ENCODE peak calls at places on chromosomes 11 and 22, in ten cellular contexts. V, H, D, G, P, J, S, E, L and C are unnamed samples.
A peak's percentile ranks its signal among the peaks of the same experiment; 100 is the strongest.

GRCh38 chr11:78313181-78313788 is 104.3 kb downstream of the GAB2 start:
- DNase-seq in V (no peak), H (peak; percentile 31), D (no peak), G (no peak), P (no peak), J (peak; percentile 79), S (peak; percentile 31), E (no peak), L (peak; percentile 10), C (no peak)

GRCh38 chr11:120929664-120930154 is 94.2 kb upstream of the TBCEL start:
- DNase-seq in V (no peak), H (peak; percentile 80), D (no peak), G (peak; percentile 90), P (no peak), J (peak; percentile 26), S (peak; percentile 36), E (peak; percentile 23), L (peak; percentile 61), C (peak; percentile 42)

GRCh38 chr11:99368579-99368978 is 347.8 kb downstream of the CNTN5 start:
- DNase-seq in V (no peak), H (peak; percentile 5), D (no peak), G (no peak), P (no peak), J (no peak), S (no peak), E (no peak), L (no peak), C (no peak)

GRCh38 chr11:117145393-117145761 is 1.3 kb downstream of the PAFAH1B2 start:
- DNase-seq in V (no peak), H (peak; percentile 19), D (no peak), G (peak; percentile 47), P (no peak), J (peak; percentile 32), S (no peak), E (no peak), L (no peak), C (no peak)

GRCh38 chr11:102564110-102564509 is 33.6 kb upstream of the MMP7 start:
- DNase-seq in V (peak; percentile 10), H (peak; percentile 56), D (no peak), G (no peak), P (no peak), J (peak; percentile 88), S (no peak), E (no peak), L (peak; percentile 74), C (no peak)

GRCh38 chr11:17414992-17415391 is 26.5 kb upstream of the KCNJ11 start:
- DNase-seq in V (no peak), H (no peak), D (peak; percentile 44), G (no peak), P (no peak), J (no peak), S (no peak), E (no peak), L (no peak), C (no peak)

GRCh38 chr11:129023968-129024676 is 81.5 kb upstream of the TP53AIP1 start:
- DNase-seq in V (no peak), H (peak; percentile 75), D (no peak), G (peak; percentile 65), P (peak; percentile 72), J (peak; percentile 5), S (peak; percentile 82), E (no peak), L (peak; percentile 82), C (no peak)

GRCh38 chr11:69874178-69874983 is 55.2 kb upstream of the FGF3 start:
- DNase-seq in V (no peak), H (no peak), D (no peak), G (no peak), P (no peak), J (no peak), S (no peak), E (no peak), L (no peak), C (no peak)

GRCh38 chr11:96875772-96876171 is 486.0 kb downstream of the JRKL start:
- DNase-seq in V (no peak), H (no peak), D (no peak), G (no peak), P (no peak), J (no peak), S (no peak), E (no peak), L (no peak), C (no peak)

GRCh38 chr11:112590778-112591177 is 330.1 kb upstream of the PLET1 start:
- DNase-seq in V (no peak), H (no peak), D (no peak), G (no peak), P (no peak), J (no peak), S (no peak), E (no peak), L (no peak), C (no peak)

GRCh38 chr11:65545853-65546216 is 12.3 kb downstream of the LTBP3 start:
- DNase-seq in V (no peak), H (peak; percentile 13), D (no peak), G (no peak), P (no peak), J (no peak), S (no peak), E (no peak), L (no peak), C (no peak)
- H3K27me3 ChIP-seq in V (no peaks in the 10 kb centered on the region), H (no peaks in the 10 kb centered on the region), D (no peaks in the 10 kb centered on the region), G (peaks cover 97% of the 10 kb centered on the region), P (no peaks in the 10 kb centered on the region), J (no peaks in the 10 kb centered on the region), S (no peaks in the 10 kb centered on the region), E (no peaks in the 10 kb centered on the region), L (no peaks in the 10 kb centered on the region), C (no peaks in the 10 kb centered on the region)

GRCh38 chr11:37353192-37353591 is 755.2 kb upstream of the RAG2 start:
- DNase-seq in V (no peak), H (no peak), D (no peak), G (no peak), P (no peak), J (no peak), S (no peak), E (no peak), L (no peak), C (no peak)

GRCh38 chr11:37352485-37352884 is 754.4 kb upstream of the RAG2 start:
- DNase-seq in V (no peak), H (no peak), D (no peak), G (peak; percentile 3), P (no peak), J (no peak), S (no peak), E (no peak), L (no peak), C (no peak)
- TF ChIP-seq CTCF in V (no peak), H (peak; percentile 18), D (no peak), G (peak; percentile 3), P (peak; percentile 9), J (no peak), S (no peak), E (no peak), L (no peak), C (no peak)

GRCh38 chr11:3797329-3798090 is at the start of gene NUP98:
- DNase-seq in V (peak; percentile 100), H (peak; percentile 99), D (peak; percentile 100), G (peak; percentile 100), P (peak; percentile 99), J (peak; percentile 100), S (peak; percentile 100), E (peak; percentile 100), L (peak; percentile 99), C (peak; percentile 100)

GRCh38 chr11:3796346-3796745 is 1.0 kb downstream of the NUP98 start:
- DNase-seq in V (no peak), H (no peak), D (no peak), G (no peak), P (no peak), J (no peak), S (no peak), E (no peak), L (no peak), C (no peak)

GRCh38 chr11:3796796-3797328 is 492 bp downstream of the NUP98 start:
- DNase-seq in V (no peak), H (peak; percentile 80), D (no peak), G (no peak), P (no peak), J (no peak), S (no peak), E (no peak), L (no peak), C (no peak)

GRCh38 chr11:3799883-3800282 is 2.5 kb upstream of the NUP98 start:
- DNase-seq in V (no peak), H (no peak), D (no peak), G (no peak), P (no peak), J (no peak), S (no peak), E (no peak), L (no peak), C (no peak)

DNA sequence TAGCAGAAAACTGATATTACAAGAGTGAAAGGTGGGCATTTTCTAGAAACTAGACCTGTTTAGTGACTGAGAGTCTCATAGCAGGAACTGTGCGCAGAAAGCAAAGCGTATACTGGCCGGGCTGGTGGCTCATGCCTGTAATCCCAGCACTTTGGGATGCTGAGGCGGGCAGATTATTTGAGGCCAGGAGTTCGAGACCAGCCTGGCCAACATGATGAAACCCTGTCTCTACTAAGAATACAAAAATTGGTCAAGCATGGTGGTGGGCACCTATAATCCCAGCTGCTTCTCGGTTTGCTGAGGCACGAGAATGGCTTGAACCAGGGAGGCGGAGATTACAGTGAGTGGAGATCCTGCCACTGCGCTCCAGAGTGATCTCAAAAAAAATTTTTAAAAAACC is 1.8 kb upstream of the NUP98 start:
- DNase-seq in V (no peak), H (no peak), D (no peak), G (no peak), P (no peak), J (no peak), S (no peak), E (no peak), L (no peak), C (no peak)
- H3K27me3 ChIP-seq in V (no peaks in the 10 kb centered on the region), H (no peaks in the 10 kb centered on the region), D (no peaks in the 10 kb centered on the region), G (no peaks in the 10 kb centered on the region), P (no peaks in the 10 kb centered on the region), J (no peaks in the 10 kb centered on the region), S (no peaks in the 10 kb centered on the region), E (no peaks in the 10 kb centered on the region), L (no peaks in the 10 kb centered on the region), C (no peaks in the 10 kb centered on the region)

GRCh38 chr22:44437493-44438015 is 60.5 kb downstream of the RTL6 start:
- DNase-seq in V (no peak), H (no peak), D (no peak), G (no peak), P (no peak), J (peak; percentile 23), S (no peak), E (no peak), L (no peak), C (no peak)

GRCh38 chr22:44439356-44440223 is 58.4 kb downstream of the RTL6 start:
- DNase-seq in V (no peak), H (no peak), D (no peak), G (no peak), P (no peak), J (no peak), S (no peak), E (no peak), L (no peak), C (no peak)

GRCh38 chr22:44436656-44437492 is 61.2 kb downstream of the RTL6 start:
- DNase-seq in V (no peak), H (no peak), D (no peak), G (no peak), P (no peak), J (no peak), S (no peak), E (no peak), L (no peak), C (no peak)

GRCh38 chr22:44438481-44439131 is 59.4 kb downstream of the RTL6 start:
- DNase-seq in V (no peak), H (no peak), D (no peak), G (no peak), P (no peak), J (no peak), S (no peak), E (no peak), L (no peak), C (no peak)

GRCh38 chr22:44438056-44438455 is 60.0 kb downstream of the RTL6 start:
- DNase-seq in V (no peak), H (no peak), D (no peak), G (peak; percentile 41), P (no peak), J (no peak), S (no peak), E (no peak), L (no peak), C (no peak)
- TF ChIP-seq CTCF in V (no peak), H (no peak), D (no peak), G (peak; percentile 37), P (no peak), J (no peak), S (no peak), E (no peak), L (peak; percentile 51), C (no peak)